ENCODE peak calls at places on chromosomes 7 and 10, in nine cellular contexts. W, Q, K, Y, N, A, R, Z and E are unnamed samples.

GRCh38 chr10:22825841-22826240 is 102.0 kb upstream of the ARMC3 start:
- DNase-seq in W (no peak), Q (no peak), K (no peak), Y (no peak), N (no peak), A (no peak), R (no peak), Z (no peak), E (no peak)

GRCh38 chr7:50400114-50400513 is 50.0 kb downstream of the FIGNL1 start:
- DNase-seq in W (no peak), Q (no peak), K (no peak), Y (no peak), N (no peak), A (no peak), R (no peak), Z (no peak), E (no peak)

GRCh38 chr10:102358717-102359382 is 36.7 kb upstream of the NFKB2 start:
- DNase-seq in W (peak), Q (no peak), K (peak), Y (no peak), N (peak), A (no peak), R (no peak), Z (no peak), E (no peak)

GRCh38 chr10:1544929-1545328 is 192.4 kb downstream of the ADARB2 start:
- DNase-seq in W (no peak), Q (no peak), K (no peak), Y (no peak), N (no peak), A (no peak), R (no peak), Z (no peak), E (no peak)

GRCh38 chr7:5528071-5528814 is 104.6 kb upstream of the TNRC18 start:
- DNase-seq in W (peak), Q (peak), K (peak), Y (no peak), N (peak), A (no peak), R (no peak), Z (peak), E (no peak)

GRCh38 chr7:137840183-137840779 is 6.5 kb downstream of the DGKI start:
- DNase-seq in W (no peak), Q (no peak), K (no peak), Y (no peak), N (no peak), A (no peak), R (no peak), Z (no peak), E (no peak)

GRCh38 chr10:17599089-17599488 is 18.1 kb downstream of the HACD1 start:
- DNase-seq in W (peak), Q (peak), K (peak), Y (peak), N (no peak), A (peak), R (no peak), Z (peak), E (peak)

GRCh38 chr7:34430456-34430855 is 227.6 kb upstream of the NPSR1 start:
- DNase-seq in W (peak), Q (peak), K (peak), Y (peak), N (peak), A (no peak), R (peak), Z (peak), E (no peak)

GRCh38 chr7:158063850-158064610 is 523.6 kb downstream of the PTPRN2 start:
- DNase-seq in W (no peak), Q (no peak), K (no peak), Y (no peak), N (no peak), A (no peak), R (no peak), Z (no peak), E (no peak)

GRCh38 chr10:87913170-87913921 is 49.9 kb downstream of the PTEN start:
- DNase-seq in W (no peak), Q (no peak), K (no peak), Y (no peak), N (no peak), A (no peak), R (no peak), Z (no peak), E (no peak)

GRCh38 chr7:29190349-29191045 is 4.1 kb upstream of the CHN2 start:
- DNase-seq in W (no peak), Q (no peak), K (no peak), Y (peak), N (no peak), A (peak), R (no peak), Z (no peak), E (no peak)

GRCh38 chr10:14008648-14009072 is 322.1 kb downstream of the FRMD4A start:
- DNase-seq in W (peak), Q (peak), K (peak), Y (no peak), N (no peak), A (no peak), R (no peak), Z (no peak), E (no peak)

GRCh38 chr10:116201011-116201410 is 72.0 kb downstream of the GFRA1 start:
- DNase-seq in W (peak), Q (no peak), K (peak), Y (no peak), N (no peak), A (no peak), R (no peak), Z (no peak), E (no peak)

GRCh38 chr10:100006241-100006886 is 3.4 kb downstream of the DNMBP start:
- DNase-seq in W (peak), Q (peak), K (peak), Y (peak), N (peak), A (peak), R (peak), Z (no peak), E (no peak)

GRCh38 chr7:149772821-149773425 is 465 bp downstream of the ZNF467 start:
- DNase-seq in W (no peak), Q (no peak), K (no peak), Y (peak), N (peak), A (peak), R (no peak), Z (peak), E (no peak)

GRCh38 chr10:131098416-131098952 is 213.0 kb downstream of the TCERG1L start:
- DNase-seq in W (no peak), Q (no peak), K (no peak), Y (no peak), N (no peak), A (no peak), R (no peak), Z (no peak), E (no peak)

GRCh38 chr10:110162749-110163148 is 44.7 kb upstream of the MXI1 start:
- DNase-seq in W (no peak), Q (no peak), K (no peak), Y (no peak), N (no peak), A (no peak), R (no peak), Z (no peak), E (no peak)

GRCh38 chr10:62327897-62328296 is 46.3 kb upstream of the ZNF365 start:
- DNase-seq in W (peak), Q (no peak), K (peak), Y (no peak), N (no peak), A (no peak), R (peak), Z (no peak), E (no peak)

GRCh38 chr7:101436857-101437576 is 74.3 kb downstream of the COL26A1 start:
- DNase-seq in W (no peak), Q (no peak), K (no peak), Y (no peak), N (no peak), A (peak), R (no peak), Z (no peak), E (no peak)

GRCh38 chr10:28991738-28992270 is 297.1 kb upstream of the LYZL1 start:
- DNase-seq in W (no peak), Q (peak), K (peak), Y (peak), N (peak), A (peak), R (no peak), Z (peak), E (no peak)

GRCh38 chr10:124521429-124521871 is 59.8 kb downstream of the LHPP start:
- DNase-seq in W (no peak), Q (no peak), K (no peak), Y (no peak), N (no peak), A (peak), R (no peak), Z (no peak), E (no peak)

GRCh38 chr7:93949468-93949867 is 27.9 kb downstream of the GNG11 start:
- DNase-seq in W (peak), Q (peak), K (peak), Y (peak), N (no peak), A (peak), R (peak), Z (no peak), E (no peak)

GRCh38 chr7:33771422-33771821 is 133.9 kb upstream of the BMPER start:
- DNase-seq in W (no peak), Q (no peak), K (no peak), Y (no peak), N (no peak), A (no peak), R (no peak), Z (no peak), E (no peak)

GRCh38 chr10:128887856-128888255 is 579.2 kb upstream of the MGMT start:
- DNase-seq in W (no peak), Q (no peak), K (no peak), Y (no peak), N (no peak), A (no peak), R (no peak), Z (no peak), E (peak)

GRCh38 chr7:42993038-42993437 is 60.9 kb downstream of the MRPL32 start:
- DNase-seq in W (no peak), Q (no peak), K (no peak), Y (peak), N (no peak), A (no peak), R (no peak), Z (no peak), E (no peak)
- TF ChIP-seq CTCF in W (no peak), Q (no peak), K (no peak), Y (peak), N (no peak), A (no peak), R (no peak), Z (no peak), E (no peak)

GRCh38 chr7:11830004-11830403 is 2.0 kb downstream of the THSD7A start:
- DNase-seq in W (no peak), Q (no peak), K (no peak), Y (no peak), N (no peak), A (no peak), R (no peak), Z (no peak), E (no peak)

GRCh38 chr7:11830582-11831382 is 1.2 kb downstream of the THSD7A start:
- DNase-seq in W (no peak), Q (peak), K (peak), Y (peak), N (no peak), A (no peak), R (no peak), Z (no peak), E (no peak)

GRCh38 chr7:11831383-11831726 is 643 bp downstream of the THSD7A start:
- DNase-seq in W (no peak), Q (peak), K (no peak), Y (no peak), N (no peak), A (no peak), R (no peak), Z (no peak), E (no peak)

GRCh38 chr7:11833431-11833830 is 1.4 kb upstream of the THSD7A start:
- DNase-seq in W (no peak), Q (no peak), K (no peak), Y (no peak), N (no peak), A (no peak), R (no peak), Z (no peak), E (no peak)

GRCh38 chr7:11831727-11832495 is at the start of gene THSD7A:
- DNase-seq in W (no peak), Q (peak), K (peak), Y (peak), N (peak), A (peak), R (no peak), Z (peak), E (peak)
- TF ChIP-seq CTCF in W (no peak), Q (no peak), K (no peak), Y (no peak), N (no peak), A (peak), R (peak), Z (peak), E (peak)

GRCh38 chr10:73628405-73628804 is 12.9 kb downstream of the MYOZ1 start:
- DNase-seq in W (no peak), Q (no peak), K (no peak), Y (no peak), N (no peak), A (peak), R (no peak), Z (no peak), E (no peak)

GRCh38 chr10:73623056-73623455 is 18.2 kb downstream of the MYOZ1 start:
- DNase-seq in W (no peak), Q (no peak), K (no peak), Y (no peak), N (no peak), A (no peak), R (no peak), Z (no peak), E (no peak)

GRCh38 chr10:73627300-73627699 is 14.0 kb downstream of the MYOZ1 start:
- DNase-seq in W (no peak), Q (no peak), K (no peak), Y (no peak), N (no peak), A (no peak), R (no peak), Z (no peak), E (no peak)

GRCh38 chr10:73625884-73626753 is 15.2 kb downstream of the MYOZ1 start:
- DNase-seq in W (peak), Q (peak), K (peak), Y (peak), N (peak), A (peak), R (peak), Z (peak), E (peak)

GRCh38 chr10:73625004-73625883 is 16.0 kb downstream of the MYOZ1 start:
- DNase-seq in W (no peak), Q (peak), K (peak), Y (peak), N (peak), A (peak), R (no peak), Z (no peak), E (no peak)
- TF ChIP-seq CTCF in W (no peak), Q (no peak), K (no peak), Y (no peak), N (no peak), A (no peak), R (no peak), Z (no peak), E (no peak)

GRCh38 chr10:57494481-57494880 is 773.2 kb downstream of the IPMK start:
- DNase-seq in W (no peak), Q (no peak), K (no peak), Y (no peak), N (no peak), A (no peak), R (no peak), Z (no peak), E (no peak)
- TF ChIP-seq CTCF in W (no peak), Q (no peak), K (no peak), Y (no peak), N (no peak), A (no peak), R (no peak), Z (no peak), E (no peak)

GRCh38 chr10:76086571-76087260 is 655.3 kb downstream of the LRMDA start:
- DNase-seq in W (peak), Q (peak), K (peak), Y (peak), N (peak), A (peak), R (no peak), Z (peak), E (no peak)
- TF ChIP-seq CTCF in W (peak), Q (peak), K (peak), Y (peak), N (peak), A (peak), R (peak), Z (peak), E (peak)

DNA sequence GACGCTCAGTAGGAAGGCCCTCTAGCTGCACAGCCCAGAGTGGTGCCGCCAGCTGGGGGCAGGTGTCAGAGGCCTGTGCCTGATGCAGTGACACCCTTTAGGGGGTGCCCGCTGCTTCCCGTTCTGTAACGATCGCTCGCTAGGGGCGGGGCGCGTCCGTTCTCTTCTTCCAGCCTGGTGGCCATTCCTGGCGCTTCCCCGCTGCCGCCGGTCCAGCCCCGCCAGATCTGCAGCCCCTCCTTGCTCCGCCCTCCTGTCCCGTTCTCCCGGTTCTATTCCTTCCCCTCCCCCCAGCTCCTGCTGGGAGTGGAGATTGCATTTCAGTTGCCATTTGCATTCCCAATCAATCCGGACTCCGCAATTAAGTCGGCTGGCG is 39.2 kb downstream of the AGAP3 start:
- DNase-seq in W (no peak), Q (no peak), K (no peak), Y (peak), N (no peak), A (peak), R (no peak), Z (peak), E (no peak)
- TF ChIP-seq CTCF in W (peak), Q (no peak), K (no peak), Y (no peak), N (no peak), A (no peak), R (peak), Z (peak), E (no peak)

GRCh38 chr7:122470859-122471258 is 166.3 kb upstream of the FEZF1 start:
- DNase-seq in W (no peak), Q (no peak), K (no peak), Y (no peak), N (no peak), A (no peak), R (no peak), Z (no peak), E (no peak)
- TF ChIP-seq CTCF in W (no peak), Q (no peak), K (no peak), Y (no peak), N (no peak), A (no peak), R (no peak), Z (no peak), E (no peak)

GRCh38 chr7:120089968-120090367 is 183.0 kb upstream of the KCND2 start:
- DNase-seq in W (peak), Q (peak), K (peak), Y (no peak), N (no peak), A (no peak), R (no peak), Z (no peak), E (no peak)
- TF ChIP-seq CTCF in W (peak), Q (peak), K (peak), Y (no peak), N (no peak), A (no peak), R (peak), Z (no peak), E (peak)